ENCODE peak calls at places on chromosomes 13 and 19, in five cellular contexts. One of them, this sample, is unnamed.
A peak's percentile ranks its signal among the peaks of the same experiment; 100 is the strongest.

GRCh38 chr19:39843919-39844793 is 2.0 kb downstream of the FBL start:
- DNase-seq in astrocyte: peak; percentile 16
- DNase-seq in tibial nerve: no peak
- DNase-seq in MM.1S: peak; percentile 72
- DNase-seq in adipocyte: peak; percentile 87
- DNase-seq in this sample: peak; percentile 62

GRCh38 chr13:31477961-31478360 is 261.4 kb upstream of the RXFP2 start:
- DNase-seq in MM.1S: no peak
- DNase-seq in adipocyte: peak; percentile 53
- DNase-seq in astrocyte: peak; percentile 69
- DNase-seq in tibial nerve: no peak
- DNase-seq in this sample: no peak

GRCh38 chr19:48968179-48968661 is 3.1 kb downstream of the FTL start:
- DNase-seq in astrocyte: no peak
- DNase-seq in tibial nerve: no peak
- DNase-seq in MM.1S: no peak
- DNase-seq in adipocyte: peak; percentile 66
- DNase-seq in this sample: no peak

GRCh38 chr19:56369886-56370676 is 23.3 kb downstream of the ZNF582 start:
- DNase-seq in tibial nerve: no peak
- DNase-seq in astrocyte: no peak
- DNase-seq in MM.1S: no peak
- DNase-seq in adipocyte: peak; percentile 10
- DNase-seq in this sample: no peak

GRCh38 chr13:25733696-25734435 is 317.9 kb downstream of the SHISA2 start:
- DNase-seq in tibial nerve: no peak
- DNase-seq in adipocyte: no peak
- DNase-seq in MM.1S: no peak
- DNase-seq in astrocyte: peak; percentile 30
- DNase-seq in this sample: peak; percentile 70

GRCh38 chr19:6270822-6271221 is 9.0 kb downstream of the MLLT1 start:
- DNase-seq in MM.1S: no peak
- DNase-seq in astrocyte: no peak
- DNase-seq in tibial nerve: no peak
- DNase-seq in adipocyte: no peak
- DNase-seq in this sample: no peak

GRCh38 chr13:67827992-67828391 is 597.9 kb upstream of the PCDH9 start:
- DNase-seq in MM.1S: no peak
- DNase-seq in adipocyte: peak; percentile 7
- DNase-seq in astrocyte: peak; percentile 67
- DNase-seq in tibial nerve: no peak
- DNase-seq in this sample: no peak

GRCh38 chr19:30686252-30686762 is 314.1 kb downstream of the ZNF536 start:
- DNase-seq in astrocyte: peak; percentile 8
- DNase-seq in adipocyte: peak; percentile 28
- DNase-seq in tibial nerve: no peak
- DNase-seq in MM.1S: no peak
- DNase-seq in this sample: no peak

GRCh38 chr13:79966502-79966901 is 374.4 kb downstream of the SPRY2 start:
- DNase-seq in MM.1S: no peak
- DNase-seq in astrocyte: no peak
- DNase-seq in tibial nerve: no peak
- DNase-seq in adipocyte: peak; percentile 28
- DNase-seq in this sample: no peak

GRCh38 chr13:75461314-75461713 is 20.7 kb downstream of the TBC1D4 start:
- DNase-seq in adipocyte: peak; percentile 15
- DNase-seq in tibial nerve: no peak
- DNase-seq in MM.1S: no peak
- DNase-seq in astrocyte: no peak
- DNase-seq in this sample: no peak

GRCh38 chr19:51593138-51593890 is 22.2 kb downstream of the ZNF175 start:
- DNase-seq in adipocyte: no peak
- DNase-seq in MM.1S: no peak
- DNase-seq in tibial nerve: no peak
- DNase-seq in astrocyte: no peak
- DNase-seq in this sample: no peak

GRCh38 chr13:27667946-27668345 is 46.3 kb downstream of the POLR1D start:
- DNase-seq in tibial nerve: no peak
- DNase-seq in MM.1S: no peak
- DNase-seq in astrocyte: peak; percentile 30
- DNase-seq in adipocyte: no peak
- DNase-seq in this sample: peak; percentile 22

GRCh38 chr13:93882086-93882651 is 597.3 kb downstream of the DCT start:
- DNase-seq in adipocyte: peak; percentile 36
- DNase-seq in astrocyte: peak; percentile 26
- DNase-seq in tibial nerve: no peak
- DNase-seq in MM.1S: no peak
- DNase-seq in this sample: no peak

GRCh38 chr13:92187378-92187989 is 789.1 kb downstream of the GPC5 start:
- DNase-seq in astrocyte: peak; percentile 29
- DNase-seq in tibial nerve: no peak
- DNase-seq in adipocyte: peak; percentile 50
- DNase-seq in MM.1S: peak; percentile 48
- DNase-seq in this sample: peak; percentile 26

GRCh38 chr13:22062478-22063205 is 391.8 kb downstream of the FGF9 start:
- DNase-seq in MM.1S: no peak
- DNase-seq in adipocyte: no peak
- DNase-seq in astrocyte: no peak
- DNase-seq in tibial nerve: no peak
- DNase-seq in this sample: no peak

GRCh38 chr13:29849731-29850212 is 645 bp downstream of the UBL3 start:
- DNase-seq in MM.1S: peak; percentile 15
- DNase-seq in astrocyte: peak; percentile 76
- DNase-seq in adipocyte: peak; percentile 78
- DNase-seq in tibial nerve: no peak
- DNase-seq in this sample: no peak

GRCh38 chr19:13103585-13103923 is 896 bp upstream of the LYL1 start:
- DNase-seq in adipocyte: no peak
- DNase-seq in tibial nerve: no peak
- DNase-seq in astrocyte: no peak
- DNase-seq in MM.1S: no peak
- DNase-seq in this sample: no peak

GRCh38 chr19:13100871-13101589 is 1.6 kb downstream of the LYL1 start:
- DNase-seq in adipocyte: no peak
- DNase-seq in astrocyte: no peak
- DNase-seq in MM.1S: no peak
- DNase-seq in tibial nerve: no peak
- DNase-seq in this sample: no peak

GRCh38 chr19:13102666-13103584 is at the start of gene LYL1:
- DNase-seq in MM.1S: peak; percentile 56
- DNase-seq in adipocyte: no peak
- DNase-seq in astrocyte: no peak
- DNase-seq in tibial nerve: no peak
- DNase-seq in this sample: no peak

GRCh38 chr19:13101590-13102415 is 855 bp downstream of the LYL1 start:
- DNase-seq in MM.1S: no peak
- DNase-seq in adipocyte: no peak
- DNase-seq in astrocyte: no peak
- DNase-seq in tibial nerve: no peak
- DNase-seq in this sample: no peak

GRCh38 chr19:13102416-13102665 is 317 bp downstream of the LYL1 start:
- DNase-seq in astrocyte: no peak
- DNase-seq in adipocyte: no peak
- DNase-seq in tibial nerve: no peak
- DNase-seq in MM.1S: no peak
- DNase-seq in this sample: no peak
- H3K4me3 ChIP-seq in astrocyte: no peak overlapping the region
- H3K4me3 ChIP-seq in adipocyte: peak overlapping the region; percentile 58
- H3K4me3 ChIP-seq in tibial nerve: peak overlapping the region; percentile 61
- H3K4me3 ChIP-seq in MM.1S: peak overlapping the region; percentile 67
- H3K4me3 ChIP-seq in this sample: no peak overlapping the region

GRCh38 chr13:72504026-72504925 is 223.2 kb downstream of the MZT1 start:
- DNase-seq in tibial nerve: no peak
- DNase-seq in MM.1S: no peak
- DNase-seq in adipocyte: peak; percentile 57
- DNase-seq in astrocyte: peak; percentile 81
- DNase-seq in this sample: no peak

GRCh38 chr13:72507394-72508199 is 219.8 kb downstream of the MZT1 start:
- DNase-seq in tibial nerve: no peak
- DNase-seq in astrocyte: no peak
- DNase-seq in MM.1S: no peak
- DNase-seq in adipocyte: no peak
- DNase-seq in this sample: no peak

GRCh38 chr13:72506706-72507105 is 220.7 kb downstream of the MZT1 start:
- DNase-seq in astrocyte: no peak
- DNase-seq in tibial nerve: no peak
- DNase-seq in adipocyte: no peak
- DNase-seq in MM.1S: no peak
- DNase-seq in this sample: no peak

GRCh38 chr13:72505376-72505775 is 222.1 kb downstream of the MZT1 start:
- DNase-seq in tibial nerve: no peak
- DNase-seq in astrocyte: peak; percentile 8
- DNase-seq in adipocyte: no peak
- DNase-seq in MM.1S: no peak
- DNase-seq in this sample: no peak

GRCh38 chr13:72508392-72508791 is 219.0 kb downstream of the MZT1 start:
- DNase-seq in adipocyte: no peak
- DNase-seq in MM.1S: no peak
- DNase-seq in astrocyte: no peak
- DNase-seq in tibial nerve: no peak
- DNase-seq in this sample: no peak
- H3K4me3 ChIP-seq in adipocyte: no peak overlapping the region
- H3K4me3 ChIP-seq in MM.1S: no peak overlapping the region
- H3K4me3 ChIP-seq in astrocyte: no peak overlapping the region
- H3K4me3 ChIP-seq in tibial nerve: no peak overlapping the region
- H3K4me3 ChIP-seq in this sample: no peak overlapping the region

DNA sequence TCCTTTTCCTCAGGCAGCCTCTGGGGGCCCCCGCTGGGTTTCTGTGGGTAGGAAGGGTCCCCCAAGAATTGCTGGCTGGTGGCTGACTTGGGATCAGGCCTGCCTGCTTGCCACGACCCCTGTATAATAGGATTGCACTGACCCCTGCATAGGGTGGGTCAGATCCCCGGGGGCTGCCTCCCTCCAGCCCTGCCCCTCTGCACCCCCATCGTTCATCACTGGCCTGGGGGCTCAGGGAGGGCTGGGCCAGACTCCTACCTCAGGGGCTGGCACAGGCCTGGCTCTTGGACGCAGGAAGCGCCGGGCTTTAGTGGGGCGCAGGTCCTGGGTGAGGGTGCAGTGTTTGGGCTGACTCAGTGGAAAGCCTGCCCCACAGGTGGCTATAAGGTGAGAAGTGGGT is 10.6 kb downstream of the NDUFB7 start:
- DNase-seq in adipocyte: no peak
- DNase-seq in tibial nerve: no peak
- DNase-seq in MM.1S: no peak
- DNase-seq in astrocyte: no peak
- DNase-seq in this sample: no peak
- H3K4me3 ChIP-seq in adipocyte: no peak overlapping the region
- H3K4me3 ChIP-seq in tibial nerve: no peak overlapping the region
- H3K4me3 ChIP-seq in MM.1S: no peak overlapping the region
- H3K4me3 ChIP-seq in astrocyte: no peak overlapping the region
- H3K4me3 ChIP-seq in this sample: no peak overlapping the region

GRCh38 chr19:2863818-2864217 is 3.3 kb upstream of the ZNF556 start:
- DNase-seq in astrocyte: no peak
- DNase-seq in MM.1S: no peak
- DNase-seq in adipocyte: no peak
- DNase-seq in tibial nerve: no peak
- DNase-seq in this sample: no peak

GRCh38 chr19:2869618-2870017 is 2.5 kb downstream of the ZNF556 start:
- DNase-seq in tibial nerve: no peak
- DNase-seq in adipocyte: no peak
- DNase-seq in MM.1S: no peak
- DNase-seq in astrocyte: no peak
- DNase-seq in this sample: no peak

GRCh38 chr19:2867025-2867991 is at the start of gene ZNF556:
- DNase-seq in tibial nerve: no peak
- DNase-seq in MM.1S: peak; percentile 75
- DNase-seq in astrocyte: no peak
- DNase-seq in adipocyte: no peak
- DNase-seq in this sample: peak; percentile 59

GRCh38 chr19:2865334-2866221 is 1.6 kb upstream of the ZNF556 start:
- DNase-seq in MM.1S: no peak
- DNase-seq in astrocyte: no peak
- DNase-seq in tibial nerve: no peak
- DNase-seq in adipocyte: no peak
- DNase-seq in this sample: peak; percentile 50

DNA sequence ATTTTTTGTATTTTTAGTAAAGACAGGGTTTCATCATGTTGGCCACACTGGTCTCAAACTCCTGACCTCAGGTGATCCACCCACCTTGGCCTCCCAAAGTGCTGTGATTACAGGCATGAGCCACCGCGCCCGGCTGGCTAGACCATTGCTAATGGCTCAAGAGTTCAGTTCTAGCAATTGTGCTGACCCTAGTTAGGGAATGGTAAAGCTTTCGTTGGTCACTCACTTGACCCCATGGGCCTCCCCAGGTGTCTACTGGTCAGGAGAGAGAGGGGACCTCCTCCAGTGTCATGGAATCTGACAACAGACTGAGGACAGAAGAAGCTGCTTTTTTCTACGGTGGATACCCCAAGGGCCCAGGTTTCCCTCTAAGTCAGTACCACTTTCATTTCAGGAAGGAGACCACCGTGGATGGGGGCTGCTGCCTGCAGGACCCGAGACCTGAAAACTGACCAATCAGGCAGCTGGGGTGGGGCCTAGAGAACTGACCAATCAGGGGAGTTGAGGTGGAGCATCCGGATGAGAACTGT is 575 bp upstream of the ZNF556 start:
- DNase-seq in tibial nerve: no peak
- DNase-seq in astrocyte: no peak
- DNase-seq in adipocyte: no peak
- DNase-seq in MM.1S: no peak
- DNase-seq in this sample: no peak
- H3K4me3 ChIP-seq in tibial nerve: no peak overlapping the region
- H3K4me3 ChIP-seq in astrocyte: no peak overlapping the region
- H3K4me3 ChIP-seq in adipocyte: no peak overlapping the region
- H3K4me3 ChIP-seq in MM.1S: peak overlapping the region; percentile 37
- H3K4me3 ChIP-seq in this sample: no peak overlapping the region

DNA sequence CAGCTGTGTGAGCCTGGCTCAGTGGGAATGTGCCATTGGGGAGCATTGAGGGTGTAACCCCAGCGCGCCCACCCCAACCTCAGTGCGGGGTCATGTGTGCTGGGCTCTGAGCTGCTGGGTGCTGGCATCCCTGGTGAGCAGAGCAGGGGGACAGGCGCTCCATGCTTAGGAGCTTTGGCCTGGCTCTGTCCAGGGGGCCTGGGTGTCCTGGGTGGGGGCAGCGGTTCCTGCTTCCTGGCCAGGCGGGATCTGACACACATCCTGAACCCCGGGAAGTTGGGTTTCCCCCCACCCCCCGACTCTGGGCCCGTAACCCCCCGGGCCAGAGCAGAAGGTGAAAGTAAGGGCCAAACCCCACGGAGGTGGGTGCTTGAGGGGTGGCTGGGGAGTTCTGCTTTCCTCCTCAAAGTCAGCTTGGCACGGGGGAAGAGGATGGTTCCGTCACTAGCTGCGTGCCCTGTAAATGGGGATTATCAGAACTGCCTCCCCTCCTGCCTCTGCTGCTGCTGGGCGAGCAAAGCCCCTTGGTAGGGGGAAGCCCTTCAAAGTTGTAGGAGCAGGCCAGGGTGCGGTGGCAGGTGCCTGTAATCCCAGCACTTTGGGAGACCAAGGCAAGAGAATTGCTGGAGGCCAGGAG is 1.7 kb downstream of the LRP3 start:
- DNase-seq in MM.1S: no peak
- DNase-seq in adipocyte: no peak
- DNase-seq in tibial nerve: no peak
- DNase-seq in astrocyte: no peak
- DNase-seq in this sample: no peak
- H3K4me3 ChIP-seq in MM.1S: no peak overlapping the region
- H3K4me3 ChIP-seq in adipocyte: peak overlapping the region; percentile 80
- H3K4me3 ChIP-seq in tibial nerve: peak overlapping the region; percentile 51
- H3K4me3 ChIP-seq in astrocyte: peak overlapping the region; percentile 52
- H3K4me3 ChIP-seq in this sample: no peak overlapping the region

GRCh38 chr19:10717054-10717355 is 874 bp upstream of the DNM2 start:
- DNase-seq in adipocyte: no peak
- DNase-seq in astrocyte: no peak
- DNase-seq in tibial nerve: no peak
- DNase-seq in MM.1S: no peak
- DNase-seq in this sample: no peak
- H3K4me3 ChIP-seq in adipocyte: peak overlapping the region; percentile 61
- H3K4me3 ChIP-seq in astrocyte: peak overlapping the region; percentile 30
- H3K4me3 ChIP-seq in tibial nerve: peak overlapping the region; percentile 35
- H3K4me3 ChIP-seq in MM.1S: peak overlapping the region; percentile 41
- H3K4me3 ChIP-seq in this sample: no peak overlapping the region